ENCODE peak calls at places on chromosomes 1 and 21, in ten cellular contexts. M, G, L, F, N, Z, E, W, U and I are unnamed samples.
A peak's percentile ranks its signal among the peaks of the same experiment; 100 is the strongest.

GRCh38 chr1:70811815-70812214 is 235.8 kb downstream of the PTGER3 start:
- DNase-seq in M (no peak), G (no peak), L (no peak), F (no peak), N (no peak), Z (no peak), E (no peak), W (no peak), U (no peak), I (no peak)

GRCh38 chr21:38909109-38909508 is 103.4 kb downstream of the ETS2 start:
- DNase-seq in M (no peak), G (no peak), L (no peak), F (no peak), N (no peak), Z (no peak), E (peak; percentile 61), W (no peak), U (no peak), I (no peak)

GRCh38 chr1:56416385-56416972 is 162.9 kb downstream of the PLPP3 start:
- DNase-seq in M (no peak), G (no peak), L (no peak), F (no peak), N (no peak), Z (no peak), E (peak; percentile 14), W (no peak), U (no peak), I (no peak)

GRCh38 chr1:119647734-119648619 is at the start of gene ZNF697:
- DNase-seq in M (peak; percentile 96), G (peak; percentile 5), L (no peak), F (peak; percentile 94), N (peak; percentile 73), Z (peak; percentile 83), E (peak; percentile 98), W (peak; percentile 97), U (peak; percentile 90), I (no peak)

GRCh38 chr1:64302971-64303370 is 99.5 kb downstream of the UBE2U start:
- DNase-seq in M (no peak), G (no peak), L (no peak), F (no peak), N (no peak), Z (no peak), E (peak; percentile 8), W (no peak), U (no peak), I (no peak)

GRCh38 chr1:17611991-17612390 is 72.5 kb downstream of the ARHGEF10L start:
- DNase-seq in M (no peak), G (no peak), L (no peak), F (peak; percentile 81), N (no peak), Z (no peak), E (peak; percentile 10), W (peak; percentile 78), U (no peak), I (no peak)

GRCh38 chr1:19640363-19641316 is 3.5 kb upstream of the NBL1 start:
- DNase-seq in M (peak; percentile 72), G (no peak), L (no peak), F (peak; percentile 71), N (no peak), Z (no peak), E (peak; percentile 59), W (peak; percentile 29), U (no peak), I (no peak)

GRCh38 chr1:214135886-214136285 is 145.1 kb upstream of the SMYD2 start:
- DNase-seq in M (no peak), G (no peak), L (no peak), F (no peak), N (no peak), Z (no peak), E (no peak), W (no peak), U (no peak), I (no peak)

GRCh38 chr1:164559342-164560070 is 522 bp downstream of the PBX1 start:
- DNase-seq in M (peak; percentile 6), G (no peak), L (no peak), F (peak; percentile 32), N (no peak), Z (peak; percentile 46), E (peak; percentile 40), W (no peak), U (peak; percentile 39), I (no peak)

GRCh38 chr21:26280715-26281310 is 110.2 kb upstream of the APP start:
- DNase-seq in M (no peak), G (no peak), L (no peak), F (no peak), N (no peak), Z (no peak), E (peak; percentile 14), W (peak; percentile 3), U (no peak), I (no peak)

GRCh38 chr1:27689423-27690173 is 17.6 kb upstream of the IFI6 start:
- DNase-seq in M (no peak), G (no peak), L (no peak), F (no peak), N (no peak), Z (no peak), E (peak; percentile 81), W (peak; percentile 76), U (no peak), I (no peak)

GRCh38 chr1:150221552-150221951 is 14.4 kb downstream of the ANP32E start:
- DNase-seq in M (peak; percentile 10), G (peak; percentile 38), L (no peak), F (peak; percentile 37), N (no peak), Z (no peak), E (peak; percentile 30), W (peak; percentile 47), U (no peak), I (no peak)

GRCh38 chr1:41620365-41621169 is 136.1 kb upstream of the EDN2 start:
- DNase-seq in M (no peak), G (no peak), L (no peak), F (no peak), N (no peak), Z (no peak), E (no peak), W (no peak), U (no peak), I (no peak)

GRCh38 chr1:31095985-31096384 is 30.5 kb upstream of the PUM1 start:
- DNase-seq in M (no peak), G (no peak), L (no peak), F (no peak), N (no peak), Z (no peak), E (no peak), W (no peak), U (no peak), I (no peak)

GRCh38 chr1:92476071-92476607 is 10.6 kb downstream of the GFI1 start:
- DNase-seq in M (no peak), G (peak; percentile 63), L (no peak), F (no peak), N (no peak), Z (no peak), E (no peak), W (no peak), U (no peak), I (no peak)

GRCh38 chr1:227759345-227760300 is 24.4 kb downstream of the SNAP47 start:
- DNase-seq in M (peak; percentile 94), G (no peak), L (no peak), F (peak; percentile 93), N (no peak), Z (no peak), E (peak; percentile 97), W (peak; percentile 97), U (no peak), I (no peak)

GRCh38 chr1:15296602-15297321 is 49.7 kb downstream of the FHAD1 start:
- DNase-seq in M (no peak), G (no peak), L (no peak), F (no peak), N (no peak), Z (no peak), E (no peak), W (no peak), U (no peak), I (no peak)